ENCODE peak calls at places on chromosomes 16 and 17, in four cellular contexts. L, D, M and G are unnamed samples.

GRCh38 chr17:8488931-8489330 is 53.2 kb downstream of the NDEL1 start:
- DNase-seq in L (peak; percentile 98), D (no peak), M (no peak), G (no peak)

GRCh38 chr16:87722590-87723223 is 43.1 kb downstream of the KLHDC4 start:
- DNase-seq in L (no peak), D (no peak), M (no peak), G (peak; percentile 64)

GRCh38 chr17:28716740-28717577 is 709 bp downstream of the RAB34 start:
- DNase-seq in L (peak; percentile 10), D (no peak), M (peak; percentile 78), G (no peak)

GRCh38 chr16:88002749-88003148 is 51.5 kb downstream of the BANP start:
- DNase-seq in L (no peak), D (no peak), M (no peak), G (no peak)

GRCh38 chr17:77372444-77373297 is 231.9 kb downstream of the SEC14L1 start:
- DNase-seq in L (peak; percentile 62), D (peak; percentile 68), M (peak; percentile 95), G (peak; percentile 98)

GRCh38 chr16:79181419-79181818 is 419.1 kb downstream of the MAF start:
- DNase-seq in L (no peak), D (no peak), M (no peak), G (no peak)

GRCh38 chr16:88593910-88594309 is 23.7 kb downstream of the ZC3H18 start:
- DNase-seq in L (no peak), D (no peak), M (no peak), G (no peak)

GRCh38 chr16:17412221-17412620 is 58.5 kb downstream of the XYLT1 start:
- DNase-seq in L (peak; percentile 82), D (no peak), M (peak; percentile 52), G (no peak)

GRCh38 chr17:51015145-51015558 is 105.5 kb downstream of the SPAG9 start:
- DNase-seq in L (peak; percentile 12), D (no peak), M (no peak), G (no peak)

GRCh38 chr17:46191332-46192210 is 1.7 kb downstream of the KANSL1 start:
- DNase-seq in L (no peak), D (peak; percentile 20), M (peak; percentile 74), G (peak; percentile 71)

GRCh38 chr17:18129041-18129502 is 20.5 kb downstream of the MYO15A start:
- DNase-seq in L (peak; percentile 8), D (no peak), M (no peak), G (no peak)

GRCh38 chr17:28645576-28645939 is 600 bp upstream of the BLTP2 start:
- DNase-seq in L (no peak), D (no peak), M (no peak), G (no peak)

GRCh38 chr17:63675231-63675606 is 24.7 kb downstream of the LIMD2 start:
- DNase-seq in L (no peak), D (no peak), M (no peak), G (peak; percentile 35)

GRCh38 chr17:15886804-15887203 is 58.1 kb upstream of the ADORA2B start:
- DNase-seq in L (no peak), D (no peak), M (no peak), G (no peak)

GRCh38 chr16:35745191-35745590 is 2285.8 kb downstream of the TP53TG3F start:
- DNase-seq in L (no peak), D (no peak), M (no peak), G (no peak)

GRCh38 chr16:84091460-84091859 is 25.3 kb downstream of the MBTPS1 start:
- DNase-seq in L (no peak), D (no peak), M (no peak), G (no peak)

GRCh38 chr16:51402785-51403184 is 251.7 kb upstream of the SALL1 start:
- DNase-seq in L (no peak), D (no peak), M (no peak), G (no peak)

GRCh38 chr16:55012793-55013192 is 82.1 kb downstream of the IRX5 start:
- DNase-seq in L (no peak), D (no peak), M (no peak), G (no peak)

GRCh38 chr16:81313731-81314602 is 795 bp upstream of the GAN start:
- DNase-seq in L (no peak), D (peak; percentile 2), M (peak; percentile 65), G (peak; percentile 43)

GRCh38 chr17:32742686-32743538 is 134.0 kb downstream of the MYO1D start:
- DNase-seq in L (no peak), D (no peak), M (no peak), G (no peak)

GRCh38 chr16:65070831-65071230 is 51.0 kb downstream of the CDH11 start:
- DNase-seq in L (peak; percentile 98), D (no peak), M (no peak), G (peak; percentile 15)

GRCh38 chr17:61354895-61355294 is 44.7 kb upstream of the TBX2 start:
- DNase-seq in L (no peak), D (no peak), M (peak; percentile 43), G (no peak)

GRCh38 chr17:42563543-42563942 is 1.6 kb downstream of the COASY start:
- DNase-seq in L (no peak), D (no peak), M (no peak), G (no peak)

GRCh38 chr17:36112572-36112971 is 8.9 kb downstream of the CCL4 start:
- DNase-seq in L (no peak), D (no peak), M (no peak), G (no peak)

GRCh38 chr16:53611151-53611802 is 92.4 kb downstream of the RPGRIP1L start:
- DNase-seq in L (no peak), D (no peak), M (no peak), G (no peak)

GRCh38 chr17:19315104-19315503 is 47.4 kb downstream of the B9D1 start:
- DNase-seq in L (no peak), D (no peak), M (no peak), G (no peak)
- H3K36me3 ChIP-seq in L (peaks cover 6% of the 10 kb centered on the region), D (no peaks in the 10 kb centered on the region), M (no peaks in the 10 kb centered on the region), G (peaks cover 44% of the 10 kb centered on the region)

DNA sequence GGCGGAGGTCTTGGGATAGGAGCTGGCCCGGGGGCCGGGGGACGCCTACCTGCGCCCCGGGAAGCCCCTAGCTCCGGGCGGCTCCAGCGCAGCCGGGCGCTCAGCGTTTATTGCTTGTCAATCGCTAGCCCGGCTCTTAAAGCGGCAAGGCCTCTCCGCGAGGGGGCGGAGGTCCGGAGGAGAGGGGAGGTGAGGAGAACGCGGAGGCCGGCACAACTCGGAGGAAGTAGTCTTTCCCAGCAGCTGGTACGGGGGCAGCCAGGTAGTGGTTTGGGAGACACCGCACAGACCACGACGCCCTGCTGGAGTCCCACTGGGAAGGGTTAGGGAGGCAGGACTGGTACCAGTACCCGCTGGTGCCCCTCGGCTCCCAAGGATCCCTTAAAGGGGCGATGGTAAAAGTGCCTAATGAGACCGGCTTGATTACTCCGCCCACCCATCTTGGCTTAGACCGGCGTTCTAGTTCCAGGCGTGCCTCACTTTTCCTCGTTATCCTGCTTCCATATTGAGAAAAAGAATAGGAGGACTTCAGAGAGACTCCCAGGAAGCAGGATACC is at the start of gene MPP2:
- DNase-seq in L (peak; percentile 62), D (peak; percentile 69), M (peak; percentile 95), G (peak; percentile 86)
- H3K36me3 ChIP-seq in L (no peaks in the 10 kb centered on the region), D (no peaks in the 10 kb centered on the region), M (no peaks in the 10 kb centered on the region), G (no peaks in the 10 kb centered on the region)

GRCh38 chr17:4344926-4345325 is 21.5 kb downstream of the UBE2G1 start:
- DNase-seq in L (no peak), D (no peak), M (no peak), G (no peak)

GRCh38 chr17:4341616-4341977 is 24.9 kb downstream of the UBE2G1 start:
- DNase-seq in L (no peak), D (no peak), M (no peak), G (no peak)

GRCh38 chr17:4340914-4341615 is 25.4 kb downstream of the UBE2G1 start:
- DNase-seq in L (no peak), D (no peak), M (no peak), G (no peak)

GRCh38 chr17:4345569-4345968 is 20.9 kb downstream of the UBE2G1 start:
- DNase-seq in L (no peak), D (no peak), M (no peak), G (no peak)

GRCh38 chr17:4342535-4342934 is 23.9 kb downstream of the UBE2G1 start:
- DNase-seq in L (no peak), D (no peak), M (no peak), G (no peak)
- H3K36me3 ChIP-seq in L (no peaks in the 10 kb centered on the region), D (no peaks in the 10 kb centered on the region), M (no peaks in the 10 kb centered on the region), G (no peaks in the 10 kb centered on the region)

GRCh38 chr17:3826191-3826590 is 19.9 kb downstream of the NCBP3 start:
- DNase-seq in L (no peak), D (no peak), M (no peak), G (no peak)

GRCh38 chr17:3828852-3829232 is 17.2 kb downstream of the NCBP3 start:
- DNase-seq in L (no peak), D (no peak), M (no peak), G (no peak)

GRCh38 chr17:3828151-3828851 is 17.7 kb downstream of the NCBP3 start:
- DNase-seq in L (peak; percentile 52), D (no peak), M (no peak), G (no peak)

DNA sequence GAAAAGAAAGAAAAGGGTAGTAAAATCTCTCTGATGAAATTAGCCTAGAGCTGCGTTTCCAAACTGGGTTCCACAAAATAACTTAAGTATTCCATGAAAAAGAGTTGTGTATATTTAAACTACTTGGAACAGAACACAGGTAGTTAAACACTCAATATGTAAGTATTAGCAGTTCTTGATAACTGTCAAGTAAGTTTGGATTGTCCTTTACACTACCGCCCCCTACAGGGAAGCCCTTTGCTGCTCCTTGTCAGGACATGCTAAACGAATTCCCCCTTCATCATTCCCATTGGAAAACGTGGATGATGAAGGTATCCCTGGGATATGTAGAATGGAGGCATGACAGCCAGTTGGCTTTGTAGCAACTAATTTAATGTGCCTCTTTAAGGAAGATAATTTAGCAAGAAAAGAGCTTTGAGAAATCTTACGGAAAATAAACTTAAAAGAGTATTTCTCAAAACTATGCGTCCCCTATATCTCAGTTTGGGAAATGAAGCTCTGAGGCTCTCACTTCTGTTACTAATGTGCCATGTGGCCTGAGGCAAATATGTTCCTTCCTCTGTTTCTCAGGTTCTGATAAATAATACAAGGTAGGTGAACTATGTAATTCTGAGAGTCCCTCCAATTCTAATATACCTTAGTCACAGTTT is 18.8 kb downstream of the NCBP3 start:
- DNase-seq in L (peak; percentile 45), D (peak; percentile 74), M (peak; percentile 83), G (peak; percentile 61)
- H3K36me3 ChIP-seq in L (peaks cover 35% of the 10 kb centered on the region), D (peaks cover 43% of the 10 kb centered on the region), M (peaks cover 16% of the 10 kb centered on the region), G (peaks cover 54% of the 10 kb centered on the region)

DNA sequence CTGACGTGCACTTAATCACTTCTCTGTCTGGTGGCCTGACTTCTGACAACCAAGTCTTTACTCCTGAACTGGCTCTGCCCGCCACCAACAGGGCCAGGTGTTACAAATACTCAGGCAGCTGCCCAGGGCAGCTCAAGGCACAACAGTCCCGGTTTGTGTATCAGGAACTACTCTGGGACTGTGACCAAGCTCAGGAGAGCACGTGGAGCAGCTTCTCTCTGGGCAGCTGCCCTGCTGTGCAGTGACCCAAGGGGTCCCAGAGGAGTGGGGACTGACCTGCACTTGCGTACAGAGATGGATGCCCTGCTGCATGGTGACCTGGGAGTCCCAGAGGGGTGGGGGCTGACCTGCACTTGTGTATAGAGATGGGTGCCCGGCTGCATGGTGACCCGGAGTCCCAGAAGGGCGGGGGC is 21.9 kb downstream of the LITAFD start:
- DNase-seq in L (no peak), D (no peak), M (no peak), G (no peak)
- H3K36me3 ChIP-seq in L (peaks cover 78% of the 10 kb centered on the region), D (peaks cover 87% of the 10 kb centered on the region), M (peaks cover 20% of the 10 kb centered on the region), G (peaks cover 72% of the 10 kb centered on the region)